ENCODE peak calls at places on chromosomes 11 and 22, in six cellular contexts. Y, F, V, D, Q and M are unnamed samples.

GRCh38 chr11:42315267-42315666 is 855.8 kb upstream of the LRRC4C start:
- DNase-seq in Y (peak; percentile 65), F (no peak), V (no peak), D (no peak), Q (no peak), M (no peak)

GRCh38 chr11:38169286-38169685 is 1571.2 kb upstream of the RAG2 start:
- DNase-seq in Y (peak; percentile 84), F (no peak), V (no peak), D (no peak), Q (no peak), M (no peak)

GRCh38 chr22:20607157-20607907 is 99.9 kb downstream of the MED15 start:
- DNase-seq in Y (no peak), F (no peak), V (no peak), D (no peak), Q (no peak), M (no peak)

GRCh38 chr11:27367881-27368280 is 4.9 kb upstream of the CCDC34 start:
- DNase-seq in Y (no peak), F (no peak), V (no peak), D (no peak), Q (no peak), M (no peak)

GRCh38 chr11:74472030-74472429 is 4.7 kb upstream of the KCNE3 start:
- DNase-seq in Y (no peak), F (no peak), V (no peak), D (no peak), Q (no peak), M (no peak)

GRCh38 chr11:12007769-12008737 is at the start of gene DKK3:
- DNase-seq in Y (peak; percentile 27), F (no peak), V (peak; percentile 48), D (no peak), Q (no peak), M (peak; percentile 17)

GRCh38 chr11:48110509-48110766 is 106.2 kb upstream of the OR4B1 start:
- DNase-seq in Y (no peak), F (no peak), V (no peak), D (no peak), Q (no peak), M (no peak)

GRCh38 chr11:62876712-62877111 is 4.0 kb upstream of the SLC3A2 start:
- DNase-seq in Y (no peak), F (no peak), V (no peak), D (no peak), Q (no peak), M (no peak)

GRCh38 chr11:79264284-79264683 is 176.5 kb downstream of the TENM4 start:
- DNase-seq in Y (peak; percentile 23), F (no peak), V (no peak), D (no peak), Q (no peak), M (no peak)

GRCh38 chr11:129366737-129367597 is 8.7 kb upstream of the BARX2 start:
- DNase-seq in Y (no peak), F (no peak), V (no peak), D (no peak), Q (no peak), M (no peak)

GRCh38 chr22:47337161-47337621 is 574.7 kb downstream of the TBC1D22A start:
- DNase-seq in Y (peak; percentile 92), F (no peak), V (no peak), D (no peak), Q (peak; percentile 89), M (no peak)

GRCh38 chr11:119336744-119337469 is 2.6 kb downstream of the RNF26 start:
- DNase-seq in Y (no peak), F (no peak), V (no peak), D (no peak), Q (no peak), M (no peak)

GRCh38 chr11:72738199-72739141 is 13.7 kb downstream of the ARAP1 start:
- DNase-seq in Y (no peak), F (no peak), V (no peak), D (no peak), Q (no peak), M (no peak)

GRCh38 chr11:34040571-34040970 is 11.0 kb upstream of the CAPRIN1 start:
- DNase-seq in Y (no peak), F (no peak), V (no peak), D (no peak), Q (no peak), M (no peak)

GRCh38 chr11:110525883-110526282 is 96.1 kb downstream of the FDX1 start:
- DNase-seq in Y (peak; percentile 29), F (peak; percentile 70), V (no peak), D (no peak), Q (no peak), M (no peak)

GRCh38 chr11:17859552-17859951 is 125.0 kb downstream of the KCNC1 start:
- DNase-seq in Y (no peak), F (no peak), V (no peak), D (no peak), Q (no peak), M (no peak)

GRCh38 chr11:122754553-122755322 is 83.6 kb upstream of the CRTAM start:
- DNase-seq in Y (peak; percentile 35), F (no peak), V (peak; percentile 30), D (no peak), Q (no peak), M (no peak)

GRCh38 chr11:33574366-33574765 is 126.3 kb downstream of the C11orf91 start:
- DNase-seq in Y (no peak), F (no peak), V (no peak), D (no peak), Q (no peak), M (no peak)

GRCh38 chr11:34438529-34439507 is at the start of gene CAT:
- DNase-seq in Y (peak; percentile 98), F (peak; percentile 97), V (peak; percentile 91), D (peak; percentile 99), Q (peak; percentile 97), M (peak; percentile 94)

GRCh38 chr11:16881074-16881709 is 133.0 kb downstream of the PLEKHA7 start:
- DNase-seq in Y (peak; percentile 56), F (peak; percentile 32), V (peak; percentile 22), D (no peak), Q (no peak), M (no peak)

GRCh38 chr11:106461839-106462545 is 384.5 kb downstream of the AASDHPPT start:
- DNase-seq in Y (peak; percentile 50), F (no peak), V (no peak), D (no peak), Q (peak; percentile 28), M (no peak)

GRCh38 chr11:45188127-45188526 is 41.7 kb downstream of the PRDM11 start:
- DNase-seq in Y (no peak), F (no peak), V (no peak), D (no peak), Q (no peak), M (no peak)

GRCh38 chr22:36904260-36904659 is 9.2 kb upstream of the CSF2RB start:
- DNase-seq in Y (no peak), F (no peak), V (no peak), D (no peak), Q (no peak), M (no peak)
- TF ChIP-seq CTCF in Y (no peak), F (no peak), V (no peak), D (no peak), Q (no peak), M (peak; percentile 36)

GRCh38 chr11:36792870-36793541 is 195.0 kb upstream of the RAG2 start:
- DNase-seq in Y (no peak), F (no peak), V (no peak), D (no peak), Q (no peak), M (no peak)

GRCh38 chr11:36790450-36790849 is 192.4 kb upstream of the RAG2 start:
- DNase-seq in Y (no peak), F (no peak), V (no peak), D (no peak), Q (no peak), M (no peak)

GRCh38 chr11:36791957-36792356 is 193.9 kb upstream of the RAG2 start:
- DNase-seq in Y (no peak), F (no peak), V (no peak), D (no peak), Q (no peak), M (no peak)

DNA sequence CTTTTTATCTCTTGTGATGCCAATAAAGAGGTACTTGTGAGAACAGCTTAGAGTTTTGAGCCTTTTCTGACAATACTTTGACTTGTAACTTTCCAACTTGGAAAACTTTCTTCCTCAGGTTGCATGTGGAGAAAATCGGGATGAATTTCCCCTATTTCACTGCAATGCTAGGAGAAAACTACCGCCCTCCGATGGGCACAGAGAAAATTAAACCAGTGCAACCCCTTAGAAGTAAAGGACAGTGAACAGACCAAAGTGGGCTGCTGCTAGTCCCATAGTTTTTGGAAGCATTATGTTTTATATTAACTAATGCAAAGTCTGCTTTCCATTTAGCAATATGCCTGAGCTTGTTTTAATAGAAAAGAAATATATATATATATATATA is 195.5 kb upstream of the RAG2 start:
- DNase-seq in Y (no peak), F (no peak), V (no peak), D (no peak), Q (no peak), M (peak; percentile 4)
- TF ChIP-seq CTCF in Y (peak; percentile 25), F (no peak), V (no peak), D (no peak), Q (no peak), M (peak; percentile 21)

GRCh38 chr11:66068154-66068821 is 1.8 kb upstream of the PACS1 start:
- DNase-seq in Y (peak; percentile 83), F (peak; percentile 61), V (peak; percentile 90), D (peak; percentile 75), Q (peak; percentile 81), M (peak; percentile 82)

GRCh38 chr11:66071326-66071870 is 1.3 kb downstream of the PACS1 start:
- DNase-seq in Y (peak; percentile 12), F (no peak), V (no peak), D (peak; percentile 17), Q (no peak), M (no peak)

GRCh38 chr11:66068923-66069714 is 953 bp upstream of the PACS1 start:
- DNase-seq in Y (peak; percentile 56), F (no peak), V (peak; percentile 49), D (peak; percentile 59), Q (peak; percentile 81), M (no peak)

GRCh38 chr11:66070604-66071325 is 693 bp downstream of the PACS1 start:
- DNase-seq in Y (peak; percentile 50), F (peak; percentile 43), V (peak; percentile 45), D (peak; percentile 50), Q (no peak), M (peak; percentile 30)

DNA sequence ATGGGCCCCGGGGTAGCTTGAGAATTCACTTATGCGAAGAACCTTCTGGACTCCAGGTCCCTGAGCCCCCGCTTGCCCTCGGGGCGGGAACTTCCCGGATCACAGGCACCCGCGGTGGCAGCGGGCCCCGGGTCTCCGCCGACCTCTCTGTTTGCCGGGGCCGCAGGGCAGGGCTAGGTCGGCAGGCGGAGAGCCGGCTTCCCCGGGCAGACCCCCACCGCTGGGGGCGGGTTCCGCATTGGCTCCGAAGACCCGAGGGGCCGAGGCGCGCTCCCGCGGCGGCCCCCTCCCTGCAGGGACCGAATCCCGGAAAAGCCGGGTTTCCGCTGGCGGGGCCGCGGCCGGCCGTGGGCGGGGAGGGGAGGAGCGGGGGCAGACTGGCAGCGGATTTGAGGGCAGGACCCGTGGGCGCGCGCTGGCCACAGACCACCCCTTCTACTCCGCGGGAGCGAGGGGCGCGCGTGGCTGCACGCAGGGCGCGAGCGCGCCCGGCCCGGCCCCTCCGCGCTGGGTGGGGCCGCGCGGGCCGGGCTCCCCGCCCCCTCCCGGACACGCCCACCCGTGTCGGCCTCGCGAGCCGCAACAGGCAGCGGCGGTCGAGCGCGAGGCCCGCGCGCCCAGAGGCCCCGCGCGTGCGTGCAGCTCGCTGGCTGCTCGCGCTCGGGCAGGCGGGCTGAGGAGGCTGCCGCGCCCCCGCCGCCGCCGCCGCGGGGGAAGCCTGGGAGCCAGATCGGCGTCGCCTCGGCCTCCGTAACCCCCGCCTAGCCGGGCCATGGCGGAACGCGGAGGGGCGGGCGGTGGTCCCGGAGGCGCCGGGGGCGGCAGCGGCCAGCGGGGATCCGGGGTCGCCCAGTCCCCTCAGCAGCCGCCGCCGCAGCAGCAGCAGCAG is at the start of gene PACS1:
- DNase-seq in Y (peak; percentile 88), F (peak; percentile 79), V (peak; percentile 73), D (peak; percentile 72), Q (peak; percentile 70), M (peak; percentile 53)
- TF ChIP-seq CTCF in Y (no peak), F (no peak), V (no peak), D (no peak), Q (no peak), M (no peak)

GRCh38 chr11:32489464-32489863 is 54.1 kb upstream of the WT1 start:
- DNase-seq in Y (no peak), F (no peak), V (peak; percentile 33), D (no peak), Q (peak; percentile 11), M (no peak)
- TF ChIP-seq CTCF in Y (peak; percentile 2), F (no peak), V (no peak), D (no peak), Q (no peak), M (no peak)